ENCODE peak calls at places on chromosomes 6 and 20, in ten cellular contexts. P, G, O, A, I, W, B, H, T and Y are unnamed samples.

GRCh38 chr6:41194386-41194785 is 6.6 kb downstream of the TREML2 start:
- DNase-seq in B (no peak), H (no peak), A (no peak), I (no peak), P (no peak), T (no peak), G (no peak), O (no peak), W (no peak), Y (no peak)

GRCh38 chr6:26347699-26348098 is 17.3 kb upstream of the BTN3A2 start:
- DNase-seq in H (no peak), O (no peak), G (no peak), B (no peak), W (no peak), A (no peak), T (no peak), P (no peak), I (no peak), Y (no peak)

GRCh38 chr6:152295920-152296319 is 341.2 kb downstream of the SYNE1 start:
- DNase-seq in H (no peak), P (no peak), T (no peak), O (no peak), G (no peak), A (peak), W (no peak), I (no peak), B (no peak), Y (no peak)

GRCh38 chr20:57412347-57413029 is 21.3 kb downstream of the RBM38 start:
- DNase-seq in B (no peak), T (no peak), G (no peak), O (no peak), I (no peak), W (no peak), H (no peak), A (no peak), P (no peak), Y (no peak)

GRCh38 chr6:148471624-148472494 is 129.2 kb downstream of the SASH1 start:
- DNase-seq in B (peak), O (no peak), P (peak), I (no peak), A (no peak), W (no peak), G (peak), T (peak), H (no peak), Y (no peak)

GRCh38 chr6:7145269-7146078 is 37.7 kb downstream of the RREB1 start:
- DNase-seq in O (no peak), H (no peak), W (peak), T (no peak), B (no peak), I (no peak), A (no peak), G (no peak), P (no peak), Y (no peak)

GRCh38 chr20:49656304-49656703 is 57.4 kb downstream of the B4GALT5 start:
- DNase-seq in T (no peak), W (no peak), B (no peak), G (peak), H (no peak), P (no peak), A (peak), O (no peak), I (no peak), Y (no peak)

GRCh38 chr6:15893556-15894253 is 230.9 kb upstream of the DTNBP1 start:
- DNase-seq in B (no peak), T (no peak), W (no peak), P (peak), H (no peak), I (no peak), G (peak), O (no peak), A (peak), Y (no peak)

GRCh38 chr6:13788820-13789219 is 25.5 kb downstream of the MCUR1 start:
- DNase-seq in A (no peak), G (no peak), I (no peak), W (no peak), T (no peak), H (no peak), B (no peak), O (no peak), P (no peak), Y (no peak)

GRCh38 chr6:168611691-168612090 is 170.7 kb downstream of the SMOC2 start:
- DNase-seq in G (no peak), I (no peak), B (no peak), O (no peak), H (no peak), P (no peak), W (no peak), T (no peak), A (no peak), Y (no peak)

GRCh38 chr6:68635706-68636513 is 828 bp downstream of the ADGRB3 start:
- DNase-seq in G (peak), I (peak), T (no peak), P (peak), H (peak), A (no peak), O (peak), B (no peak), W (no peak), Y (no peak)

GRCh38 chr6:54718541-54719023 is 128.0 kb upstream of the FAM83B start:
- DNase-seq in I (no peak), B (no peak), W (peak), A (no peak), O (no peak), G (no peak), H (no peak), T (no peak), P (no peak), Y (no peak)

GRCh38 chr6:2020909-2021308 is 224.5 kb downstream of the GMDS start:
- DNase-seq in A (peak), G (peak), P (peak), B (no peak), O (no peak), I (no peak), T (no peak), H (no peak), W (no peak), Y (no peak)

GRCh38 chr6:109477725-109478124 is 5.3 kb downstream of the ZBTB24 start:
- DNase-seq in T (no peak), A (no peak), B (no peak), P (no peak), H (no peak), O (no peak), W (no peak), G (no peak), I (no peak), Y (no peak)

GRCh38 chr20:14521436-14521835 is 184.0 kb upstream of the FLRT3 start:
- DNase-seq in H (no peak), P (peak), W (no peak), G (no peak), B (no peak), T (no peak), I (no peak), O (no peak), A (peak), Y (no peak)

GRCh38 chr6:157825243-157825904 is 2.3 kb downstream of the SNX9 start:
- DNase-seq in I (no peak), H (no peak), A (peak), B (no peak), T (no peak), G (peak), W (no peak), O (no peak), P (no peak), Y (no peak)

GRCh38 chr6:151963001-151963400 is 155.5 kb downstream of the ESR1 start:
- DNase-seq in H (no peak), I (no peak), P (no peak), B (no peak), O (no peak), T (no peak), G (no peak), W (no peak), A (no peak), Y (no peak)

GRCh38 chr20:61173267-61173666 is 78.8 kb upstream of the CDH4 start:
- DNase-seq in T (no peak), I (no peak), A (no peak), H (no peak), W (no peak), O (no peak), G (no peak), B (no peak), P (no peak), Y (no peak)

GRCh38 chr6:24990227-24990843 is 54.6 kb upstream of the RIPOR2 start:
- DNase-seq in O (no peak), G (peak), A (peak), T (no peak), P (peak), H (no peak), B (no peak), I (no peak), W (no peak), Y (no peak)

GRCh38 chr6:87483929-87484328 is 11.2 kb downstream of the SLC35A1 start:
- DNase-seq in T (no peak), O (no peak), A (peak), H (no peak), G (peak), W (no peak), P (peak), B (no peak), I (no peak), Y (no peak)

GRCh38 chr20:57574954-57575353 is 14.0 kb downstream of the PCK1 start:
- DNase-seq in B (no peak), A (no peak), W (no peak), G (no peak), I (no peak), O (no peak), P (no peak), H (no peak), T (no peak), Y (no peak)

GRCh38 chr20:39800111-39800510 is 838.0 kb downstream of the DHX35 start:
- DNase-seq in B (no peak), I (no peak), H (peak), O (no peak), G (peak), P (peak), A (peak), W (no peak), T (no peak), Y (no peak)

GRCh38 chr6:133805876-133806275 is 83.0 kb upstream of the TCF21 start:
- DNase-seq in G (no peak), T (no peak), W (no peak), A (no peak), P (no peak), I (no peak), H (no peak), B (no peak), O (no peak), Y (no peak)

GRCh38 chr6:32962427-32962826 is 6.0 kb upstream of the BRD2 start:
- DNase-seq in O (no peak), W (no peak), P (no peak), I (no peak), A (no peak), T (no peak), B (no peak), G (no peak), H (no peak), Y (no peak)

DNA sequence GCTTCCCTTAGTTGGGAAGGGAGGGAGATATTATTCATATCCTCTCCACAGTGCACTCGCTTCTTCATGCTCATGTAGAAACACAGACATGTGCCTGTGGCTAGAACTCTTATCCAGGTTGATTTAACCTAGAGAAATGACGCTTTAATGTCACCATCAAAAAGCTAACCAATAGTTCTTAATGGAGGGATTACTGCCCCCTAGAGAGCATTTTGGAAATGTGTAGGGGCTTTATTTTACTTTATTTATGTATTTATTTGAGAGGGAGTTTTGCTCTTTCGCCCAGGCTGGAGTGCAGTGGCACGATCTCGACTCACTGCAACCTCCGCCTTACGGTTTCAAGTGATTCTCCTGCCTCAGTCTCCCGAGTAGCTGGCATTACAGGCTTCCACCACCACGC is 229.6 kb downstream of the SOD2 start:
- DNase-seq in P (peak), T (no peak), I (no peak), A (peak), O (no peak), G (no peak), B (no peak), H (no peak), W (no peak), Y (no peak)
- TF ChIP-seq CTCF in P (peak), T (peak), I (peak), A (peak), O (no peak), G (no peak), B (no peak), H (no peak), W (no peak), Y (peak)

DNA sequence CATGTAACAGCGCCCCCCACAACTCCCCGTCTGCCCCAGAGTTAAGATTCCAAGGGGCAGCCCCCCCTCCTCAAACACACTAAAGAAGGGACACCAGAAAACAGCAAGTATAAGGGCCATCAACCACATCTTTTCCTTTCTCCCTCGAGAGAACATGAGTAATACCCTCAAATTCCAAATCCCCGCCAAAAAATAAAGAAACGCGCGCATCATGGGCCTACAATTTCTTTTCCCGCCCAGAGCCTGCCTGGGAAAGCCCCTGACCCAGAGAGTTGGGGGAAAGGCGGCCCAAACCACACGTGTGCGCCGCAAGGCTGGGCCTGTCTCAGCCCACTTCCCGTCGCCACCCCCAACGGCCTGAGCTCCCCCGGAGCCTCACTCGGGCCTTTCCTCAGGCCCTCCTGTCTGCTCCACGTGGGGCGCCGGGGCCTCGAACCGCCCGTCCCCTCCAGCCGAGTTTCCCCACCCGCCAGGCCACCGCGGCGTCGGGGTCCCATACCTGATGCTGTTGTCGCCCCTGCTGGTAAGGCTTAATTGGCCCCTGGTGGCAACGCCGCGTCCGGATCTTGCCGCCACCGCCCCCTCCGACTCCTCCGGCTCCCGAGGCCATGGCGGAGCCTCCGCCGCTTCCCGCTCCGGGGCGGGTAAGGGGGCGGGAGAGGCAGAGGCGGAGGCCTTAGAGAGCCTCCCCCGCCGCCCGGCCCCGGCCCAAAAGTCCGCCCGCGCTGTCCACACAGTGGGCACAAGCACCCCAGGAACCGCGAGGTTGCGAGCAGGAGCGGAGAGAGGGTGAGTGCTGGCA is 746 bp downstream of the NUP153 start:
- DNase-seq in H (peak), P (peak), I (peak), T (peak), A (peak), B (no peak), W (peak), G (peak), O (peak), Y (peak)
- TF ChIP-seq CTCF in H (no peak), P (peak), I (peak), T (peak), A (no peak), B (no peak), W (no peak), G (no peak), O (no peak), Y (no peak)

DNA sequence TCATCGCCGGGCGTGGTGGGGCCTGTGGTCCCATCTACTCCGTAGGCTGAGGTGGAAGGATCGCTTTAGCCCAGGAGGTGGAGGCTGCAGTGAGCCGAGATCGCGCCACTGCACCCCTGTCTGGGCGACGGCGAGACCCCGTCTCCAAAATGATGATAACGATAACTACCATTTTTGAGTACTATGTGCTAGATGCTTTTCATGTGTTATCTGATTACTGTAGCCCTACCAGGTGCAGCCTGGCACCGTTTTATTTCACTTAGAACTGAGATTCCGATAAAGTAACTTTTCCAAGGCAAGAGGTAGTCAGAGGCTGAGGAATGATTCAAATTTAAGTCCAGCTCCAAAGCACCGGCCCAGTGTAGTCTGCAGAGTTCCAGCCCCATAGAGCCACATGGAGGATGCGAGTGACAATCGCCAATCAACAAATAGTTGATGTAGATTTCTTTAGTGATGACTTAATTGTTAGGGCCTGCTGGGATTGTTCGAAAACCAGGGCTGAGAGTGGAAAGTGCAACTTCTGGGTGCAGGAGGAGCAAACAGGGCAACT is 727 bp downstream of the ERMARD start:
- DNase-seq in B (no peak), O (no peak), H (no peak), P (no peak), W (peak), I (no peak), A (peak), T (no peak), G (no peak), Y (no peak)
- TF ChIP-seq CTCF in B (no peak), O (no peak), H (no peak), P (peak), W (no peak), I (no peak), A (no peak), T (no peak), G (no peak), Y (no peak)

GRCh38 chr20:31568041-31568731 is 36.9 kb upstream of the ID1 start:
- DNase-seq in W (no peak), A (no peak), B (no peak), T (no peak), G (no peak), O (no peak), P (peak), I (no peak), H (no peak), Y (no peak)

GRCh38 chr20:31567380-31567720 is 37.7 kb upstream of the ID1 start:
- DNase-seq in O (no peak), H (no peak), A (no peak), W (no peak), B (no peak), T (no peak), G (no peak), I (no peak), P (no peak), Y (no peak)

GRCh38 chr20:31565699-31566331 is 39.3 kb upstream of the ID1 start:
- DNase-seq in B (no peak), H (no peak), A (no peak), T (no peak), W (no peak), G (no peak), O (no peak), P (no peak), I (no peak), Y (no peak)

GRCh38 chr20:31566332-31566657 is 38.8 kb upstream of the ID1 start:
- DNase-seq in H (no peak), G (no peak), T (no peak), O (no peak), W (no peak), I (no peak), B (no peak), P (no peak), A (no peak), Y (no peak)

GRCh38 chr20:31566658-31567379 is 38.3 kb upstream of the ID1 start:
- DNase-seq in W (no peak), A (no peak), G (no peak), H (no peak), T (no peak), O (no peak), P (no peak), B (no peak), I (no peak), Y (no peak)
- TF ChIP-seq CTCF in W (no peak), A (no peak), G (no peak), H (no peak), T (no peak), O (no peak), P (no peak), B (no peak), I (no peak), Y (no peak)

DNA sequence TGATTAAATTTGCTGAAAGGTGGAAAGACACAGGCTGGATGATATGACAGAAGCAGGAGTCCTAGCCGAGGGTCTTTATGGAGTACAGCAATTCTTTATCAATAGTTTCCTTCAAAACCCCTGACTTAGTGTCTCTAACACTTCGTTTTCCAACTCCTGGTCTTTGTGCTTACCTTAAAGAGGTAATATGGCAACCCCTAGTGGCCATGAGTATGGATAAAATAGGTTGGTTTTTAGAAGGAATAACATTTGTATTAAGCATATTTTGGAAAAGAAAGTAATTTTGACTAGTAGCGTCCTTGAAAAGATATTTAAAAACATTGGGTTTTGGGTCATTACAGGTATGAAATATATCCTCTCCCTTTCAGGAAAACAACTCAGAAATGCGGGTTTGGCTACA is 51.9 kb downstream of the VGLL2 start:
- DNase-seq in H (no peak), T (no peak), I (no peak), B (no peak), W (no peak), O (no peak), A (peak), G (peak), P (peak), Y (no peak)
- TF ChIP-seq CTCF in H (no peak), T (peak), I (no peak), B (no peak), W (no peak), O (no peak), A (peak), G (peak), P (peak), Y (peak)

GRCh38 chr20:34709836-34710567 is 5.9 kb downstream of the TP53INP2 start:
- DNase-seq in G (peak), H (peak), T (peak), O (peak), W (peak), B (no peak), A (peak), P (peak), I (peak), Y (no peak)
- TF ChIP-seq CTCF in G (peak), H (peak), T (peak), O (no peak), W (no peak), B (no peak), A (peak), P (no peak), I (no peak), Y (peak)

GRCh38 chr20:42678895-42679294 is 510.8 kb downstream of the PTPRT start:
- DNase-seq in G (no peak), O (no peak), T (no peak), H (no peak), B (no peak), A (no peak), W (no peak), P (no peak), I (no peak), Y (no peak)
- TF ChIP-seq CTCF in G (no peak), O (no peak), T (peak), H (peak), B (no peak), A (no peak), W (no peak), P (no peak), I (no peak), Y (no peak)

GRCh38 chr20:45096781-45097180 is 4.1 kb downstream of the KCNS1 start:
- DNase-seq in H (no peak), B (no peak), W (no peak), O (no peak), P (no peak), G (no peak), A (no peak), T (no peak), I (no peak), Y (no peak)

GRCh38 chr20:45095753-45096371 is 5.1 kb downstream of the KCNS1 start:
- DNase-seq in B (peak), G (peak), A (peak), H (peak), O (peak), W (peak), I (no peak), P (peak), T (peak), Y (no peak)

GRCh38 chr20:45100563-45101245 is at the start of gene KCNS1:
- DNase-seq in O (no peak), T (no peak), B (peak), I (no peak), H (peak), W (no peak), A (no peak), P (peak), G (peak), Y (no peak)

GRCh38 chr20:45097485-45098095 is 3.3 kb downstream of the KCNS1 start:
- DNase-seq in B (no peak), O (no peak), P (peak), T (no peak), I (no peak), G (peak), H (peak), W (peak), A (peak), Y (no peak)

GRCh38 chr20:45098096-45098773 is 2.7 kb downstream of the KCNS1 start:
- DNase-seq in H (peak), O (no peak), P (peak), G (peak), T (no peak), B (no peak), A (peak), I (no peak), W (peak), Y (no peak)
- TF ChIP-seq CTCF in H (no peak), O (no peak), P (peak), G (peak), T (no peak), B (no peak), A (no peak), I (no peak), W (peak), Y (peak)